ENCODE peak calls at places on chromosomes 12 and 14, in nine cellular contexts. Q, W, U, Z, F, N, R, G and K are unnamed samples.

GRCh38 chr12:53223391-53224267 is 8.4 kb downstream of the RARG start:
- DNase-seq in Q (no peak), W (peak; percentile 54), U (peak; percentile 17), Z (no peak), F (peak; percentile 40), N (peak; percentile 62), R (peak; percentile 39), G (no peak), K (no peak)

GRCh38 chr14:31360919-31361662 is 59.3 kb downstream of the HEATR5A start:
- DNase-seq in Q (no peak), W (no peak), U (no peak), Z (no peak), F (peak; percentile 67), N (peak; percentile 18), R (no peak), G (no peak), K (no peak)

GRCh38 chr14:104872469-104873341 is 7.6 kb downstream of the CEP170B start:
- DNase-seq in Q (peak; percentile 13), W (peak; percentile 63), U (peak; percentile 7), Z (peak; percentile 19), F (peak; percentile 46), N (no peak), R (peak; percentile 27), G (no peak), K (no peak)

GRCh38 chr12:42834062-42834461 is 244.5 kb upstream of the PRICKLE1 start:
- DNase-seq in Q (no peak), W (no peak), U (no peak), Z (no peak), F (no peak), N (no peak), R (no peak), G (no peak), K (no peak)

GRCh38 chr12:113461666-113462065 is 10.0 kb downstream of the LHX5 start:
- DNase-seq in Q (no peak), W (no peak), U (no peak), Z (no peak), F (peak; percentile 23), N (no peak), R (no peak), G (no peak), K (no peak)

GRCh38 chr12:50166776-50167025 is 468 bp downstream of the CERS5 start:
- DNase-seq in Q (peak; percentile 53), W (no peak), U (no peak), Z (no peak), F (no peak), N (no peak), R (no peak), G (no peak), K (no peak)

GRCh38 chr12:103505371-103506236 is 9.8 kb upstream of the C12orf42 start:
- DNase-seq in Q (no peak), W (no peak), U (no peak), Z (peak; percentile 80), F (no peak), N (peak; percentile 3), R (no peak), G (no peak), K (peak; percentile 91)

GRCh38 chr14:90717916-90718315 is 98.3 kb downstream of the TTC7B start:
- DNase-seq in Q (no peak), W (peak; percentile 69), U (peak; percentile 14), Z (no peak), F (peak; percentile 53), N (peak; percentile 90), R (no peak), G (no peak), K (no peak)

GRCh38 chr14:19851365-19851764 is 23.6 kb upstream of the OR4K2 start:
- DNase-seq in Q (no peak), W (no peak), U (no peak), Z (no peak), F (peak; percentile 8), N (no peak), R (no peak), G (no peak), K (no peak)

GRCh38 chr14:77024171-77024627 is 4.3 kb downstream of the IRF2BPL start:
- DNase-seq in Q (peak; percentile 62), W (peak; percentile 74), U (no peak), Z (no peak), F (no peak), N (peak; percentile 51), R (peak; percentile 69), G (no peak), K (no peak)

GRCh38 chr12:121376754-121377697 is 22.9 kb upstream of the RNF34 start:
- DNase-seq in Q (no peak), W (no peak), U (no peak), Z (no peak), F (no peak), N (no peak), R (no peak), G (no peak), K (no peak)

GRCh38 chr12:111066744-111067437 is 146.5 kb upstream of the MYL2 start:
- DNase-seq in Q (peak; percentile 47), W (no peak), U (no peak), Z (no peak), F (peak; percentile 3), N (no peak), R (no peak), G (no peak), K (peak; percentile 7)

GRCh38 chr14:52977798-52978197 is 26.9 kb upstream of the FERMT2 start:
- DNase-seq in Q (peak; percentile 80), W (peak; percentile 37), U (no peak), Z (no peak), F (no peak), N (peak; percentile 12), R (no peak), G (no peak), K (no peak)

GRCh38 chr12:101703487-101703886 is 6.0 kb downstream of the CHPT1 start:
- DNase-seq in Q (no peak), W (no peak), U (no peak), Z (no peak), F (no peak), N (no peak), R (no peak), G (no peak), K (no peak)

GRCh38 chr14:52949711-52950409 is 990 bp downstream of the FERMT2 start:
- DNase-seq in Q (peak; percentile 29), W (peak; percentile 62), U (peak; percentile 43), Z (no peak), F (peak; percentile 64), N (peak; percentile 68), R (no peak), G (peak; percentile 31), K (no peak)

GRCh38 chr12:120132863-120133385 is 16.4 kb upstream of the RAB35 start:
- DNase-seq in Q (no peak), W (no peak), U (no peak), Z (peak; percentile 83), F (no peak), N (no peak), R (no peak), G (no peak), K (peak; percentile 84)
- H3K4me3 ChIP-seq in Q (no peak overlapping the region), W (no peak overlapping the region), U (no peak overlapping the region), Z (no peak overlapping the region), F (no peak overlapping the region), N (no peak overlapping the region), R (no peak overlapping the region), G (no peak overlapping the region), K (no peak overlapping the region)

GRCh38 chr12:57012600-57013465 is 3.5 kb downstream of the TAC3 start:
- DNase-seq in Q (no peak), W (no peak), U (no peak), Z (peak; percentile 23), F (no peak), N (no peak), R (no peak), G (no peak), K (peak; percentile 55)
- TF ChIP-seq CTCF in Q (peak; percentile 41), W (peak; percentile 17), U (peak; percentile 20), Z (peak; percentile 20), F (no peak), N (no peak), R (no peak), G (no peak), K (peak; percentile 6)

GRCh38 chr14:63288853-63289252 is 29.9 kb downstream of the GPHB5 start:
- DNase-seq in Q (no peak), W (no peak), U (no peak), Z (no peak), F (no peak), N (no peak), R (no peak), G (no peak), K (no peak)

GRCh38 chr14:63286071-63286470 is 32.7 kb downstream of the GPHB5 start:
- DNase-seq in Q (no peak), W (no peak), U (no peak), Z (no peak), F (no peak), N (no peak), R (no peak), G (no peak), K (no peak)

GRCh38 chr14:63287661-63288483 is 30.9 kb downstream of the GPHB5 start:
- DNase-seq in Q (no peak), W (no peak), U (no peak), Z (no peak), F (peak; percentile 23), N (no peak), R (no peak), G (no peak), K (no peak)

GRCh38 chr14:63282997-63283396 is 35.7 kb downstream of the GPHB5 start:
- DNase-seq in Q (no peak), W (no peak), U (no peak), Z (no peak), F (peak; percentile 9), N (no peak), R (no peak), G (no peak), K (no peak)

GRCh38 chr14:63283501-63284248 is 35.1 kb downstream of the GPHB5 start:
- DNase-seq in Q (no peak), W (no peak), U (no peak), Z (no peak), F (no peak), N (no peak), R (no peak), G (no peak), K (no peak)
- H3K4me3 ChIP-seq in Q (no peak overlapping the region), W (no peak overlapping the region), U (no peak overlapping the region), Z (no peak overlapping the region), F (no peak overlapping the region), N (no peak overlapping the region), R (no peak overlapping the region), G (no peak overlapping the region), K (no peak overlapping the region)

GRCh38 chr14:65618996-65619395 is 206.5 kb downstream of the FUT8 start:
- DNase-seq in Q (no peak), W (no peak), U (no peak), Z (no peak), F (no peak), N (no peak), R (no peak), G (no peak), K (no peak)

GRCh38 chr14:65620195-65620594 is 207.7 kb downstream of the FUT8 start:
- DNase-seq in Q (no peak), W (peak; percentile 8), U (no peak), Z (no peak), F (peak; percentile 35), N (no peak), R (no peak), G (no peak), K (no peak)

GRCh38 chr14:65623759-65624158 is 211.2 kb downstream of the FUT8 start:
- DNase-seq in Q (no peak), W (no peak), U (no peak), Z (no peak), F (no peak), N (no peak), R (no peak), G (no peak), K (no peak)

GRCh38 chr14:65627315-65627714 is 214.8 kb downstream of the FUT8 start:
- DNase-seq in Q (no peak), W (no peak), U (no peak), Z (no peak), F (no peak), N (no peak), R (no peak), G (no peak), K (no peak)

GRCh38 chr14:65622703-65623102 is 210.2 kb downstream of the FUT8 start:
- DNase-seq in Q (no peak), W (no peak), U (no peak), Z (no peak), F (no peak), N (no peak), R (no peak), G (no peak), K (no peak)
- TF ChIP-seq CTCF in Q (no peak), W (no peak), U (no peak), Z (no peak), F (no peak), N (no peak), R (no peak), G (no peak), K (no peak)